ENCODE peak calls at places on chromosomes 11 and 22, in five cellular contexts. One of them, this sample, is unnamed.

GRCh38 chr11:72418834-72419560 is 15.3 kb downstream of the CLPB start:
- DNase-seq in mammary epithelial cell: no peak
- DNase-seq in OCI-LY7: no peak
- DNase-seq in adrenal gland: no peak
- DNase-seq in bronchial epithelial cell: no peak
- DNase-seq in this sample: no peak

GRCh38 chr11:96390403-96390830 is 604 bp downstream of the JRKL start:
- DNase-seq in OCI-LY7: no peak
- DNase-seq in mammary epithelial cell: no peak
- DNase-seq in bronchial epithelial cell: no peak
- DNase-seq in adrenal gland: peak; percentile 14
- DNase-seq in this sample: no peak

GRCh38 chr11:96122601-96123044 is 198.7 kb upstream of the MTMR2 start:
- DNase-seq in bronchial epithelial cell: peak; percentile 98
- DNase-seq in OCI-LY7: no peak
- DNase-seq in adrenal gland: no peak
- DNase-seq in mammary epithelial cell: peak; percentile 98
- DNase-seq in this sample: peak; percentile 76

GRCh38 chr11:50174189-50174588 is 141.5 kb downstream of the OR4C45 start:
- DNase-seq in bronchial epithelial cell: peak; percentile 79
- DNase-seq in mammary epithelial cell: peak; percentile 11
- DNase-seq in OCI-LY7: no peak
- DNase-seq in adrenal gland: no peak
- DNase-seq in this sample: peak; percentile 74

GRCh38 chr11:75384438-75385080 is 14.8 kb upstream of the RPS3 start:
- DNase-seq in bronchial epithelial cell: peak; percentile 41
- DNase-seq in OCI-LY7: peak; percentile 68
- DNase-seq in adrenal gland: peak; percentile 76
- DNase-seq in mammary epithelial cell: peak; percentile 40
- DNase-seq in this sample: peak; percentile 68

GRCh38 chr11:77418981-77419592 is 54.8 kb downstream of the PAK1 start:
- DNase-seq in OCI-LY7: no peak
- DNase-seq in mammary epithelial cell: no peak
- DNase-seq in adrenal gland: no peak
- DNase-seq in bronchial epithelial cell: no peak
- DNase-seq in this sample: no peak

GRCh38 chr11:69854719-69855118 is 35.5 kb upstream of the FGF3 start:
- DNase-seq in adrenal gland: no peak
- DNase-seq in OCI-LY7: no peak
- DNase-seq in mammary epithelial cell: peak; percentile 81
- DNase-seq in bronchial epithelial cell: peak; percentile 75
- DNase-seq in this sample: peak; percentile 35

GRCh38 chr11:47499614-47500013 is 50.7 kb upstream of the RAPSN start:
- DNase-seq in adrenal gland: no peak
- DNase-seq in mammary epithelial cell: no peak
- DNase-seq in bronchial epithelial cell: no peak
- DNase-seq in OCI-LY7: no peak
- DNase-seq in this sample: no peak

GRCh38 chr11:43925063-43925931 is 17.1 kb upstream of the C11orf96 start:
- DNase-seq in bronchial epithelial cell: no peak
- DNase-seq in OCI-LY7: no peak
- DNase-seq in mammary epithelial cell: no peak
- DNase-seq in adrenal gland: no peak
- DNase-seq in this sample: no peak

GRCh38 chr22:19122752-19123492 is 710 bp upstream of the DGCR2 start:
- DNase-seq in mammary epithelial cell: peak; percentile 21
- DNase-seq in bronchial epithelial cell: no peak
- DNase-seq in adrenal gland: peak; percentile 62
- DNase-seq in OCI-LY7: no peak
- DNase-seq in this sample: no peak
- TF ChIP-seq CTCF in mammary epithelial cell: no peak
- TF ChIP-seq CTCF in bronchial epithelial cell: no peak
- TF ChIP-seq CTCF in adrenal gland: no peak
- TF ChIP-seq CTCF in OCI-LY7: no peak
- TF ChIP-seq CTCF in this sample: no peak

GRCh38 chr11:93221539-93221938 is 23.7 kb upstream of the SLC36A4 start:
- DNase-seq in adrenal gland: no peak
- DNase-seq in mammary epithelial cell: no peak
- DNase-seq in OCI-LY7: no peak
- DNase-seq in bronchial epithelial cell: no peak
- DNase-seq in this sample: no peak

GRCh38 chr11:93229876-93230275 is 32.1 kb upstream of the SLC36A4 start:
- DNase-seq in adrenal gland: no peak
- DNase-seq in mammary epithelial cell: no peak
- DNase-seq in OCI-LY7: no peak
- DNase-seq in bronchial epithelial cell: no peak
- DNase-seq in this sample: no peak

GRCh38 chr11:93220078-93220477 is 22.3 kb upstream of the SLC36A4 start:
- DNase-seq in adrenal gland: no peak
- DNase-seq in OCI-LY7: no peak
- DNase-seq in bronchial epithelial cell: no peak
- DNase-seq in mammary epithelial cell: no peak
- DNase-seq in this sample: no peak

DNA sequence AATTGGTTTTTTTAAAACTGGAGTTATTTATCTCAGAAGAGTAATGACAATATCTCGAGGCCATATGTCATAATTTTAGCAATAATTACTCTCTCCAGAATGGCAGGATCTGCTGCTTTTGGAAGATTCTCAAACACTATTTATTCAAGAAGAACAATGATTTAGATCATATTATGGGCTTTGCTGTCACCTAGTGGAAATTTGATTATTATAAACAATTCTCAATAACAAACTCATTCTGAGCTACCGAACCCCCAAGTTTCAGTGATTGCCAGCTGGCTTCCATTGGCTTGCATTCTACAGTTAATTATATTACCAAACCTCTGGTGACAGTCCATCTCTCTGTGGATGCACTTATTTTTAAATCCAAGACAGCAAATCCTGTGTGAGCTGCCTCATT is 27.9 kb upstream of the SLC36A4 start:
- DNase-seq in bronchial epithelial cell: peak; percentile 21
- DNase-seq in OCI-LY7: peak; percentile 28
- DNase-seq in mammary epithelial cell: no peak
- DNase-seq in adrenal gland: no peak
- DNase-seq in this sample: peak; percentile 43
- TF ChIP-seq CTCF in bronchial epithelial cell: no peak
- TF ChIP-seq CTCF in OCI-LY7: peak; percentile 70
- TF ChIP-seq CTCF in mammary epithelial cell: peak; percentile 16
- TF ChIP-seq CTCF in adrenal gland: peak; percentile 64
- TF ChIP-seq CTCF in this sample: peak; percentile 48

DNA sequence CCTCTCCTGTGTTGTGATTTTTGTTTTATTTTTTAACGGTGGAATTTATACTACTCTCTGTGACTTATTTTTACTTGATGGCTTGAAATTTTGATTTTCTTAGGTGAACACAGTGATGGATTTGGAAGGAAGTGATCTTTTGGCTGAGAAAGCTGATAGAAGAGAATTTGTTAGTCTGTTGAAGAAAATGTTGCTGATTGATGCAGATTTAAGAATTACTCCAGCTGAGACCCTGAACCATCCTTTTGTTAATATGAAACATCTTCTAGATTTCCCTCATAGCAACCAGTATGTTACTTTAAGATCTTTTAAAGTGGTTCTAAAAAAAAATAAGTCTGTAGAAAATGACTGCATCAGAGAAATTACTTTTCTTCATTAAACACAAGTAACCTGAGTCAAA is 82.1 kb downstream of the HIPK3 start:
- DNase-seq in mammary epithelial cell: no peak
- DNase-seq in bronchial epithelial cell: no peak
- DNase-seq in adrenal gland: no peak
- DNase-seq in OCI-LY7: no peak
- DNase-seq in this sample: no peak
- TF ChIP-seq CTCF in mammary epithelial cell: no peak
- TF ChIP-seq CTCF in bronchial epithelial cell: no peak
- TF ChIP-seq CTCF in adrenal gland: no peak
- TF ChIP-seq CTCF in OCI-LY7: no peak
- TF ChIP-seq CTCF in this sample: no peak

GRCh38 chr11:34105079-34105956 is at the start of gene NAT10:
- DNase-seq in adrenal gland: peak; percentile 99
- DNase-seq in bronchial epithelial cell: peak; percentile 98
- DNase-seq in mammary epithelial cell: peak; percentile 99
- DNase-seq in OCI-LY7: peak; percentile 99
- DNase-seq in this sample: peak; percentile 98
- TF ChIP-seq CTCF in adrenal gland: peak; percentile 9
- TF ChIP-seq CTCF in bronchial epithelial cell: peak; percentile 34
- TF ChIP-seq CTCF in mammary epithelial cell: no peak
- TF ChIP-seq CTCF in OCI-LY7: peak; percentile 20
- TF ChIP-seq CTCF in this sample: no peak

GRCh38 chr11:5420993-5421392 is 918 bp upstream of the OR51Q1 start:
- DNase-seq in mammary epithelial cell: no peak
- DNase-seq in bronchial epithelial cell: peak; percentile 3
- DNase-seq in OCI-LY7: no peak
- DNase-seq in adrenal gland: no peak
- DNase-seq in this sample: no peak
- TF ChIP-seq CTCF in mammary epithelial cell: no peak
- TF ChIP-seq CTCF in bronchial epithelial cell: no peak
- TF ChIP-seq CTCF in OCI-LY7: no peak
- TF ChIP-seq CTCF in adrenal gland: no peak
- TF ChIP-seq CTCF in this sample: no peak

DNA sequence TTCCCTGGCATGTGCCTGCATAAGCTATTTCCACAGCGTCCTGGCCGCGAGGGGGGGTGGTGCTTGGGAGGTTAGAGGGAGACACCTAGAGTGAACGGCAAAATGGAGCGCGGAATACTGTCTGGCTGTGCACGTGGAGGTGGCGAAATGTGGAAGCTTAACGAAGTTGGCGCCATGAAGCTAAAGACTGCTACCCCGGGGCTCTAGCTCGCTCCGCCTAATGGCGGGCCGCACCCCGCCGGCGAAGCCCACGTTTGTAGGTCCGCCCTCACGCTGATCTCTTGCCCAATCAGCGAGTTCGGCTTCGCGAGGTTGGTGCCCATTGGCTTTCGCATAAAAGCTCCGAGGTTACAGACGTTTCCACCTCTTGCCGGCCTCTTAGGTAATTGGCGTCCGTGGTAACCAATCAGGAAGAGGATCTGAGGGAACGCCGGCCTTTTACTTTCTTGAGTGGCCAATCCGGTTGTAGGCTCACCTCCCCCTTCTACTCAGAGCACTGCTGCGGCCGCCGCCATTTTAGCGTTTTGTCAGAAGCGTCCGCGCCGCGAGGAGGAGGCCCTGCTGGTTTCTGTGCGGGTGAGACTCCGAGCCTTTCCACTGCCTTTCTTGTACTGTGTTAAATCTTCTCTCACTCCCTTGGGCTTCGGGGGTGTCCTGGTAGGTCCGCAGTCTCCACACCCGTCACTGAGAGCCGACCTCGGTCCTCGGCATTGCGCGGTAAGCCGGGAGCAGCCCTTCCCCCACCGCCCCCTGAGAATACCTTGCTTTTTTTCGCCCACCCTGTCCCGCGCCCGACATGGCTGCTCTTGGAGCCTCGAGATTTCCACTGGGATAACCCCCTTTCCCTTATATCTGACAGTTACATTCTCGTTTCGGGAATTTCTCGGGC is at the start of gene RBM4:
- DNase-seq in bronchial epithelial cell: peak; percentile 99
- DNase-seq in adrenal gland: peak; percentile 99
- DNase-seq in mammary epithelial cell: peak; percentile 100
- DNase-seq in OCI-LY7: peak; percentile 100
- DNase-seq in this sample: peak; percentile 100
- TF ChIP-seq CTCF in bronchial epithelial cell: peak; percentile 10
- TF ChIP-seq CTCF in adrenal gland: peak; percentile 26
- TF ChIP-seq CTCF in mammary epithelial cell: no peak
- TF ChIP-seq CTCF in OCI-LY7: peak; percentile 29
- TF ChIP-seq CTCF in this sample: no peak